ENCODE peak calls at places on chromosomes 13 and 19, in six cellular contexts. One of them, this sample, is unnamed.

GRCh38 chr19:11234486-11235075 is 4.8 kb upstream of the ANGPTL8 start:
- DNase-seq in stimulated activated CD8-positive, alpha-beta memory T cell treated with anti-CD3 and anti-CD28 coated beads, Interleukin-7, amount 100 ng/mL, for 1 hour: no peak
- DNase-seq in C1 segment of cervical spinal cord: no peak
- DNase-seq in posterior cingulate gyrus: no peak
- DNase-seq in substantia nigra: no peak
- DNase-seq in PC-9: no peak
- DNase-seq in this sample: no peak

GRCh38 chr13:49241296-49241695 is 6.4 kb upstream of the CDADC1 start:
- DNase-seq in stimulated activated CD8-positive, alpha-beta memory T cell treated with anti-CD3 and anti-CD28 coated beads, Interleukin-7, amount 100 ng/mL, for 1 hour: no peak
- DNase-seq in C1 segment of cervical spinal cord: no peak
- DNase-seq in posterior cingulate gyrus: no peak
- DNase-seq in substantia nigra: no peak
- DNase-seq in PC-9: no peak
- DNase-seq in this sample: no peak

GRCh38 chr19:47203254-47203653 is 27.7 kb downstream of the BBC3 start:
- DNase-seq in stimulated activated CD8-positive, alpha-beta memory T cell treated with anti-CD3 and anti-CD28 coated beads, Interleukin-7, amount 100 ng/mL, for 1 hour: no peak
- DNase-seq in C1 segment of cervical spinal cord: no peak
- DNase-seq in posterior cingulate gyrus: no peak
- DNase-seq in substantia nigra: no peak
- DNase-seq in PC-9: no peak
- DNase-seq in this sample: no peak

GRCh38 chr19:36417752-36418286 is 625 bp downstream of the ZFP82 start:
- DNase-seq in stimulated activated CD8-positive, alpha-beta memory T cell treated with anti-CD3 and anti-CD28 coated beads, Interleukin-7, amount 100 ng/mL, for 1 hour: no peak
- DNase-seq in C1 segment of cervical spinal cord: no peak
- DNase-seq in posterior cingulate gyrus: no peak
- DNase-seq in substantia nigra: no peak
- DNase-seq in PC-9: no peak
- DNase-seq in this sample: no peak

GRCh38 chr13:110716235-110716505 is 2.7 kb downstream of the ING1 start:
- DNase-seq in stimulated activated CD8-positive, alpha-beta memory T cell treated with anti-CD3 and anti-CD28 coated beads, Interleukin-7, amount 100 ng/mL, for 1 hour: no peak
- DNase-seq in C1 segment of cervical spinal cord: no peak
- DNase-seq in posterior cingulate gyrus: no peak
- DNase-seq in substantia nigra: no peak
- DNase-seq in PC-9: peak
- DNase-seq in this sample: peak

GRCh38 chr13:112725346-112726017 is 35.6 kb downstream of the ATP11A start:
- DNase-seq in stimulated activated CD8-positive, alpha-beta memory T cell treated with anti-CD3 and anti-CD28 coated beads, Interleukin-7, amount 100 ng/mL, for 1 hour: no peak
- DNase-seq in C1 segment of cervical spinal cord: no peak
- DNase-seq in posterior cingulate gyrus: no peak
- DNase-seq in substantia nigra: no peak
- DNase-seq in PC-9: peak
- DNase-seq in this sample: no peak

GRCh38 chr19:10419200-10419645 is 1.1 kb upstream of the PDE4A start:
- DNase-seq in stimulated activated CD8-positive, alpha-beta memory T cell treated with anti-CD3 and anti-CD28 coated beads, Interleukin-7, amount 100 ng/mL, for 1 hour: no peak
- DNase-seq in C1 segment of cervical spinal cord: no peak
- DNase-seq in posterior cingulate gyrus: peak
- DNase-seq in substantia nigra: no peak
- DNase-seq in PC-9: no peak
- DNase-seq in this sample: no peak

GRCh38 chr19:11693505-11694499 is 44.9 kb downstream of the ZNF823 start:
- DNase-seq in stimulated activated CD8-positive, alpha-beta memory T cell treated with anti-CD3 and anti-CD28 coated beads, Interleukin-7, amount 100 ng/mL, for 1 hour: no peak
- DNase-seq in C1 segment of cervical spinal cord: no peak
- DNase-seq in posterior cingulate gyrus: no peak
- DNase-seq in substantia nigra: no peak
- DNase-seq in PC-9: peak
- DNase-seq in this sample: no peak

GRCh38 chr19:10292206-10292788 is 2.5 kb downstream of the ICAM5 start:
- DNase-seq in stimulated activated CD8-positive, alpha-beta memory T cell treated with anti-CD3 and anti-CD28 coated beads, Interleukin-7, amount 100 ng/mL, for 1 hour: no peak
- DNase-seq in C1 segment of cervical spinal cord: no peak
- DNase-seq in posterior cingulate gyrus: peak
- DNase-seq in substantia nigra: no peak
- DNase-seq in PC-9: peak
- DNase-seq in this sample: peak

GRCh38 chr13:49023441-49023840 is 47.7 kb downstream of the FNDC3A start:
- DNase-seq in stimulated activated CD8-positive, alpha-beta memory T cell treated with anti-CD3 and anti-CD28 coated beads, Interleukin-7, amount 100 ng/mL, for 1 hour: no peak
- DNase-seq in C1 segment of cervical spinal cord: no peak
- DNase-seq in posterior cingulate gyrus: no peak
- DNase-seq in substantia nigra: no peak
- DNase-seq in PC-9: no peak
- DNase-seq in this sample: no peak

GRCh38 chr19:37551123-37551993 is 43.2 kb downstream of the ZNF571 start:
- DNase-seq in stimulated activated CD8-positive, alpha-beta memory T cell treated with anti-CD3 and anti-CD28 coated beads, Interleukin-7, amount 100 ng/mL, for 1 hour: no peak
- DNase-seq in C1 segment of cervical spinal cord: no peak
- DNase-seq in posterior cingulate gyrus: no peak
- DNase-seq in substantia nigra: no peak
- DNase-seq in PC-9: no peak
- DNase-seq in this sample: no peak

GRCh38 chr13:75633285-75633684 is 2.8 kb upstream of the LMO7 start:
- DNase-seq in stimulated activated CD8-positive, alpha-beta memory T cell treated with anti-CD3 and anti-CD28 coated beads, Interleukin-7, amount 100 ng/mL, for 1 hour: no peak
- DNase-seq in C1 segment of cervical spinal cord: no peak
- DNase-seq in posterior cingulate gyrus: no peak
- DNase-seq in substantia nigra: no peak
- DNase-seq in PC-9: no peak
- DNase-seq in this sample: no peak

GRCh38 chr19:47005873-47006272 is 13.8 kb upstream of the NPAS1 start:
- DNase-seq in stimulated activated CD8-positive, alpha-beta memory T cell treated with anti-CD3 and anti-CD28 coated beads, Interleukin-7, amount 100 ng/mL, for 1 hour: no peak
- DNase-seq in C1 segment of cervical spinal cord: no peak
- DNase-seq in posterior cingulate gyrus: no peak
- DNase-seq in substantia nigra: no peak
- DNase-seq in PC-9: no peak
- DNase-seq in this sample: no peak

GRCh38 chr13:71306821-71307220 is 560.2 kb downstream of the DACH1 start:
- DNase-seq in stimulated activated CD8-positive, alpha-beta memory T cell treated with anti-CD3 and anti-CD28 coated beads, Interleukin-7, amount 100 ng/mL, for 1 hour: no peak
- DNase-seq in C1 segment of cervical spinal cord: no peak
- DNase-seq in posterior cingulate gyrus: no peak
- DNase-seq in substantia nigra: no peak
- DNase-seq in PC-9: no peak
- DNase-seq in this sample: no peak

GRCh38 chr19:1855828-1856255 is 7.5 kb downstream of the KLF16 start:
- DNase-seq in stimulated activated CD8-positive, alpha-beta memory T cell treated with anti-CD3 and anti-CD28 coated beads, Interleukin-7, amount 100 ng/mL, for 1 hour: no peak
- DNase-seq in C1 segment of cervical spinal cord: no peak
- DNase-seq in posterior cingulate gyrus: no peak
- DNase-seq in substantia nigra: no peak
- DNase-seq in PC-9: no peak
- DNase-seq in this sample: no peak

GRCh38 chr19:6379744-6380143 is 4.0 kb upstream of the PSPN start:
- DNase-seq in stimulated activated CD8-positive, alpha-beta memory T cell treated with anti-CD3 and anti-CD28 coated beads, Interleukin-7, amount 100 ng/mL, for 1 hour: no peak
- DNase-seq in C1 segment of cervical spinal cord: no peak
- DNase-seq in posterior cingulate gyrus: no peak
- DNase-seq in substantia nigra: no peak
- DNase-seq in PC-9: no peak
- DNase-seq in this sample: no peak

GRCh38 chr13:106063591-106064308 is 471.7 kb downstream of the EFNB2 start:
- DNase-seq in stimulated activated CD8-positive, alpha-beta memory T cell treated with anti-CD3 and anti-CD28 coated beads, Interleukin-7, amount 100 ng/mL, for 1 hour: no peak
- DNase-seq in C1 segment of cervical spinal cord: no peak
- DNase-seq in posterior cingulate gyrus: no peak
- DNase-seq in substantia nigra: no peak
- DNase-seq in PC-9: no peak
- DNase-seq in this sample: no peak

GRCh38 chr13:20182231-20182846 is 10.4 kb downstream of the GJB2 start:
- DNase-seq in stimulated activated CD8-positive, alpha-beta memory T cell treated with anti-CD3 and anti-CD28 coated beads, Interleukin-7, amount 100 ng/mL, for 1 hour: no peak
- DNase-seq in C1 segment of cervical spinal cord: no peak
- DNase-seq in posterior cingulate gyrus: peak
- DNase-seq in substantia nigra: peak
- DNase-seq in PC-9: peak
- DNase-seq in this sample: no peak

GRCh38 chr19:55340144-55340783 is 588 bp downstream of the KMT5C start:
- DNase-seq in stimulated activated CD8-positive, alpha-beta memory T cell treated with anti-CD3 and anti-CD28 coated beads, Interleukin-7, amount 100 ng/mL, for 1 hour: no peak
- DNase-seq in C1 segment of cervical spinal cord: no peak
- DNase-seq in posterior cingulate gyrus: no peak
- DNase-seq in substantia nigra: no peak
- DNase-seq in PC-9: no peak
- DNase-seq in this sample: no peak

GRCh38 chr19:13008926-13009787 is 13.9 kb downstream of the NFIX start:
- DNase-seq in stimulated activated CD8-positive, alpha-beta memory T cell treated with anti-CD3 and anti-CD28 coated beads, Interleukin-7, amount 100 ng/mL, for 1 hour: no peak
- DNase-seq in C1 segment of cervical spinal cord: no peak
- DNase-seq in posterior cingulate gyrus: no peak
- DNase-seq in substantia nigra: no peak
- DNase-seq in PC-9: no peak
- DNase-seq in this sample: no peak

GRCh38 chr13:26538363-26539317 is 18.8 kb upstream of the WASF3 start:
- DNase-seq in stimulated activated CD8-positive, alpha-beta memory T cell treated with anti-CD3 and anti-CD28 coated beads, Interleukin-7, amount 100 ng/mL, for 1 hour: no peak
- DNase-seq in C1 segment of cervical spinal cord: no peak
- DNase-seq in posterior cingulate gyrus: no peak
- DNase-seq in substantia nigra: no peak
- DNase-seq in PC-9: no peak
- DNase-seq in this sample: no peak

GRCh38 chr13:98577823-98578285 is 947 bp upstream of the STK24 start:
- DNase-seq in stimulated activated CD8-positive, alpha-beta memory T cell treated with anti-CD3 and anti-CD28 coated beads, Interleukin-7, amount 100 ng/mL, for 1 hour: no peak
- DNase-seq in C1 segment of cervical spinal cord: no peak
- DNase-seq in posterior cingulate gyrus: no peak
- DNase-seq in substantia nigra: no peak
- DNase-seq in PC-9: no peak
- DNase-seq in this sample: no peak